ENCODE peak calls at places on chromosomes 6 and 20, in eight cellular contexts. S, E, Z, K, O, N, X and F are unnamed samples.

GRCh38 chr20:18728165-18728866 is 85.3 kb upstream of the SCP2D1 start:
- DNase-seq in K (no peak), Z (no peak), X (no peak), N (no peak), E (no peak), S (no peak), O (no peak), F (no peak)

GRCh38 chr6:65259080-65259479 is 447.9 kb downstream of the EYS start:
- DNase-seq in O (no peak), E (no peak), X (no peak), N (peak; percentile 83), S (no peak), Z (no peak), K (no peak), F (no peak)

GRCh38 chr6:110325197-110325596 is 33.0 kb downstream of the METTL24 start:
- DNase-seq in S (peak; percentile 34), N (peak; percentile 96), K (no peak), Z (peak; percentile 77), O (no peak), X (no peak), E (no peak), F (no peak)

GRCh38 chr6:80165143-80165542 is 58.7 kb downstream of the BCKDHB start:
- DNase-seq in K (no peak), E (no peak), N (peak; percentile 21), O (no peak), S (no peak), X (no peak), Z (no peak), F (no peak)

GRCh38 chr6:97437087-97437486 is 154.1 kb upstream of the MMS22L start:
- DNase-seq in E (no peak), O (no peak), S (no peak), N (peak; percentile 21), Z (no peak), K (no peak), X (no peak), F (no peak)

GRCh38 chr6:137678451-137678850 is 184.3 kb upstream of the OLIG3 start:
- DNase-seq in Z (no peak), K (no peak), N (no peak), X (no peak), S (no peak), O (no peak), E (no peak), F (no peak)

GRCh38 chr6:156189195-156189594 is 588.0 kb upstream of the ARID1B start:
- DNase-seq in N (no peak), S (no peak), E (no peak), O (no peak), K (no peak), X (no peak), Z (no peak), F (no peak)

GRCh38 chr20:13800728-13801134 is 15.9 kb downstream of the NDUFAF5 start:
- DNase-seq in Z (peak; percentile 96), O (peak; percentile 73), E (peak; percentile 80), X (no peak), S (peak; percentile 52), K (peak; percentile 33), N (peak; percentile 96), F (peak; percentile 89)

GRCh38 chr20:32162367-32162766 is 45.2 kb downstream of the PLAGL2 start:
- DNase-seq in N (no peak), X (no peak), K (no peak), Z (no peak), S (no peak), O (no peak), E (no peak), F (no peak)

GRCh38 chr6:144156991-144157390 is 6.7 kb downstream of the STX11 start:
- DNase-seq in Z (no peak), S (no peak), E (no peak), K (no peak), O (no peak), N (no peak), X (no peak), F (peak; percentile 47)

GRCh38 chr6:4113623-4114022 is 21.8 kb downstream of the ECI2 start:
- DNase-seq in E (no peak), K (no peak), X (no peak), N (peak; percentile 31), O (no peak), Z (no peak), S (no peak), F (no peak)

GRCh38 chr6:41688256-41688965 is 47.0 kb downstream of the TFEB start:
- DNase-seq in O (no peak), S (no peak), E (peak; percentile 35), X (no peak), Z (no peak), N (no peak), K (no peak), F (no peak)

GRCh38 chr6:42314571-42314950 is 96.9 kb upstream of the MRPS10 start:
- DNase-seq in Z (no peak), N (no peak), K (no peak), E (no peak), X (no peak), O (no peak), S (no peak), F (no peak)

GRCh38 chr6:128507337-128508310 is 12.8 kb downstream of the PTPRK start:
- DNase-seq in S (peak; percentile 74), K (no peak), E (no peak), Z (no peak), X (no peak), O (no peak), N (peak; percentile 55), F (no peak)

GRCh38 chr6:154139894-154140293 is 100.9 kb downstream of the OPRM1 start:
- DNase-seq in K (no peak), O (no peak), E (no peak), S (no peak), Z (no peak), N (no peak), X (no peak), F (no peak)

GRCh38 chr20:37775200-37775599 is 81.4 kb downstream of the CTNNBL1 start:
- DNase-seq in S (no peak), N (peak; percentile 55), K (no peak), X (no peak), Z (no peak), O (no peak), E (no peak), F (no peak)

GRCh38 chr6:140537834-140538680 is 1163.6 kb upstream of the CITED2 start:
- DNase-seq in S (no peak), E (no peak), X (no peak), O (no peak), K (no peak), Z (peak; percentile 64), N (peak; percentile 98), F (peak; percentile 23)

GRCh38 chr6:37331047-37331446 is 22.7 kb upstream of the RNF8 start:
- DNase-seq in S (no peak), N (no peak), Z (no peak), E (no peak), X (no peak), K (no peak), O (no peak), F (no peak)

GRCh38 chr6:11008821-11009220 is 35.3 kb downstream of the ELOVL2 start:
- DNase-seq in X (no peak), K (no peak), E (no peak), S (no peak), Z (no peak), O (no peak), N (peak; percentile 52), F (no peak)

GRCh38 chr20:7702141-7702540 is 238.1 kb downstream of the HAO1 start:
- DNase-seq in E (no peak), S (no peak), Z (no peak), X (no peak), K (no peak), N (peak; percentile 1), O (no peak), F (no peak)

GRCh38 chr6:26020983-26021349 is 58.4 kb downstream of the TRIM38 start:
- DNase-seq in X (no peak), O (peak; percentile 69), S (peak; percentile 68), E (peak; percentile 76), N (peak; percentile 73), Z (peak; percentile 84), K (no peak), F (peak; percentile 57)

DNA sequence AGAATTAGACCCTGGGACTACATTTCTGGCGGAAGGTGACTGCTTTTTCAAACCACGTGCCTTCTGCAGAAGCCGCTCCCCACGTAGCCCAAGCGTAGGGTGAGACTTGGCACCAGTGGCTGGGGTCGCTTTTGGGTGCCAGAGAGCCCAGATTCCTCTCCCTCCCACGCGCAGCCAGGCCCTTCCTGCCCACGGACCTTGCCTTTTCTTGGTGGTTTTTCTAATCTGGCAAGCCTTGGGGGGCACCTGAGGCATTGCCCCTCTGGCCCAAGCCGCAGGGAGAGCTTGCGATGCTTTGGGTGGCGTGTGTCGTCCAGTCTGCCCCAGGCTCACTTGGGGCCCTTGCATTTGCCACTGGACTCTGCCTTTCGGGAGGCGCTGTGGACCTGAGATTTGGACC is 3.3 kb downstream of the SLCO4A1 start:
- DNase-seq in N (no peak), O (no peak), S (no peak), Z (no peak), E (no peak), X (no peak), K (no peak), F (no peak)
- H3K4me3 ChIP-seq in N (no peak overlapping the region), O (no peak overlapping the region), S (no peak overlapping the region), Z (no peak overlapping the region), E (peak overlapping the region; percentile 68), X (no peak overlapping the region), K (peak overlapping the region; percentile 69), F (no peak overlapping the region)

GRCh38 chr20:24423794-24424307 is 45.6 kb upstream of the SYNDIG1 start:
- DNase-seq in O (no peak), X (no peak), E (no peak), S (no peak), K (no peak), Z (no peak), N (no peak), F (no peak)
- H3K4me3 ChIP-seq in O (no peak overlapping the region), X (no peak overlapping the region), E (no peak overlapping the region), S (no peak overlapping the region), K (no peak overlapping the region), Z (no peak overlapping the region), N (no peak overlapping the region), F (no peak overlapping the region)

DNA sequence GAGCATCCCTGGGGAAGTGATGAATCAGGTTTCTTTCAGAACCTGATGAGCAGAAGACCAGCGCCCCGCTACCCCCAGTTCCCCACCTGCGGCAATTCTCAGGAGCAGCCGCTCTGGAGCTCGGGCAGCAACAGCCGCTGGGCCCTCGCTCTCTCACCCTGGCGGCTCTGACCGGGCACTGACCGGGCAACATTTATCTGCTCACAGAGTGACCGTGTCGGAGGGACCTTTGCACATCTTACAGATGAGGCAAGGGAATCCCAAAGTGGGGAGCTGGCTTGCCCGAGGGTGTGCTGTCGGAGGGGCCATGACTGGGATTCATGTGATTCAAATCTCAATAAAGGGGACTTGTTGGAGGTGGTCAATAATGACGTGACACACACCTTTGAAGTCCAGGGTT is 26.2 kb upstream of the KCNK16 start:
- DNase-seq in E (no peak), S (no peak), Z (no peak), N (no peak), X (no peak), K (no peak), O (no peak), F (no peak)
- H3K4me3 ChIP-seq in E (no peak overlapping the region), S (no peak overlapping the region), Z (no peak overlapping the region), N (no peak overlapping the region), X (no peak overlapping the region), K (no peak overlapping the region), O (no peak overlapping the region), F (no peak overlapping the region)

DNA sequence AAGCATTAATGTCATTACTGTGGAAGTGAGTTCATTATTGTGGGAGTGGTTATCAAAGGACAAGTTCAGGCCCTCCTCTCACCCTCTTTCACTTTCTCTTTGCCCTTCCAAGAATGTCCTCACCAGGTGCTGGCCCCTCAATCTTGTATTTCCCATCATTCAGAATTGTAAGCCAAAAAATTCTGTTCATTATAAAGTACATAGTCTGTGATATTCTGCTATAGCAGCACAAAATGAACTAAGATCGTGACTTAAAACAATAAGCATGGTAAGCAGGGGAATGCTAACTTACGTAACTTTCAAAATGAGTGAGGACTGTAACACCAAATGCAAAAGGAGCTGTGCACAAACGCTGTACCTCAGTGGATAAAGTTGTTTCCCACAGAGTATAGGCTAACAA is 515.7 kb upstream of the BTBD3 start:
- DNase-seq in E (no peak), S (no peak), X (no peak), N (no peak), Z (no peak), K (no peak), O (no peak), F (no peak)
- H3K4me3 ChIP-seq in E (no peak overlapping the region), S (no peak overlapping the region), X (no peak overlapping the region), N (no peak overlapping the region), Z (no peak overlapping the region), K (no peak overlapping the region), O (no peak overlapping the region), F (no peak overlapping the region)